ENCODE peak calls at places on chromosomes 6 and 20, in five cellular contexts. One of them, this sample, is unnamed. For H3K4me1, the result is how much of the 10 kb centered on the place peaks cover.

GRCh38 chr6:44257007-44257752 is at the start of gene SLC35B2:
- DNase-seq in psoas muscle: peak
- DNase-seq in stomach: peak
- DNase-seq in A549: peak
- DNase-seq in mammary epithelial cell: peak
- DNase-seq in this sample: peak

GRCh38 chr6:19279137-19279747 is 557.9 kb upstream of the ID4 start:
- DNase-seq in psoas muscle: no peak
- DNase-seq in stomach: no peak
- DNase-seq in A549: no peak
- DNase-seq in mammary epithelial cell: no peak
- DNase-seq in this sample: no peak

GRCh38 chr6:142374965-142375733 is 73.3 kb downstream of the ADGRG6 start:
- DNase-seq in psoas muscle: no peak
- DNase-seq in stomach: no peak
- DNase-seq in A549: peak
- DNase-seq in mammary epithelial cell: peak
- DNase-seq in this sample: no peak

GRCh38 chr6:36067374-36068011 is 39.9 kb downstream of the MAPK14 start:
- DNase-seq in psoas muscle: no peak
- DNase-seq in stomach: no peak
- DNase-seq in A549: no peak
- DNase-seq in mammary epithelial cell: peak
- DNase-seq in this sample: no peak

GRCh38 chr20:38392356-38392755 is 42.8 kb downstream of the SNHG17 start:
- DNase-seq in psoas muscle: no peak
- DNase-seq in stomach: no peak
- DNase-seq in A549: no peak
- DNase-seq in mammary epithelial cell: no peak
- DNase-seq in this sample: no peak

GRCh38 chr20:47354388-47354709 is 2.1 kb downstream of the ZMYND8 start:
- DNase-seq in psoas muscle: no peak
- DNase-seq in stomach: no peak
- DNase-seq in A549: no peak
- DNase-seq in mammary epithelial cell: no peak
- DNase-seq in this sample: no peak

GRCh38 chr20:43721429-43722152 is 5.2 kb downstream of the GTSF1L start:
- DNase-seq in psoas muscle: no peak
- DNase-seq in stomach: no peak
- DNase-seq in A549: no peak
- DNase-seq in mammary epithelial cell: no peak
- DNase-seq in this sample: no peak

GRCh38 chr6:114108119-114109002 is 137.4 kb upstream of the HDAC2 start:
- DNase-seq in psoas muscle: peak
- DNase-seq in stomach: peak
- DNase-seq in A549: peak
- DNase-seq in mammary epithelial cell: peak
- DNase-seq in this sample: peak

GRCh38 chr6:47524136-47524840 is 46.7 kb downstream of the CD2AP start:
- DNase-seq in psoas muscle: no peak
- DNase-seq in stomach: no peak
- DNase-seq in A549: no peak
- DNase-seq in mammary epithelial cell: no peak
- DNase-seq in this sample: no peak

GRCh38 chr20:34952676-34953075 is 2.9 kb downstream of the GSS start:
- DNase-seq in psoas muscle: no peak
- DNase-seq in stomach: no peak
- DNase-seq in A549: no peak
- DNase-seq in mammary epithelial cell: no peak
- DNase-seq in this sample: no peak

GRCh38 chr20:39105551-39105950 is 143.4 kb downstream of the DHX35 start:
- DNase-seq in psoas muscle: no peak
- DNase-seq in stomach: no peak
- DNase-seq in A549: no peak
- DNase-seq in mammary epithelial cell: no peak
- DNase-seq in this sample: no peak

DNA sequence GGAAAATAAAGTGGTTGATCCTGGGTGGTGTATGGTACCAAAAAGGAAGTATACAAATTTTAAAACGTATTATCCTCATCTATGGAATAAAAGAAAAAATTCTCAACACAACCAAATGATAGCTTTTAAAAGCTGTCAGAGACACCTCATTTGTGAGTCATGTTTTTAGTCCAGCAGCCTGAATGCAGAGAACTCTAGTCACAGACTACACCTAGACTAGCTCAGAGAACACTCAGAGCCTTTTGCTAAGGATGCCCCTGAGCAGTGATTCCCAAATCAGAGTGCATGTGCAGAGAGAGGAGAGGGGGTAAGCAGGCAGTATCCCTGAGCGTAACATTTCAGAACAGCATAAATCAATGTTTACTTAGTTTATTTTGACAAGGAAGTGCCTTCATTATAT is 809.3 kb downstream of the HACE1 start:
- DNase-seq in psoas muscle: no peak
- DNase-seq in stomach: no peak
- DNase-seq in A549: no peak
- DNase-seq in mammary epithelial cell: no peak
- DNase-seq in this sample: no peak
- H3K27ac ChIP-seq in psoas muscle: no peak
- H3K27ac ChIP-seq in stomach: no peak
- H3K27ac ChIP-seq in A549: no peak
- H3K27ac ChIP-seq in mammary epithelial cell: no peak
- H3K27ac ChIP-seq in this sample: no peak

GRCh38 chr20:17966432-17967312 is 1.9 kb downstream of the SNX5 start:
- DNase-seq in psoas muscle: no peak
- DNase-seq in stomach: no peak
- DNase-seq in A549: peak
- DNase-seq in mammary epithelial cell: peak
- DNase-seq in this sample: no peak
- TF ChIP-seq CTCF in psoas muscle: peak
- TF ChIP-seq CTCF in stomach: peak
- TF ChIP-seq CTCF in A549: no peak
- TF ChIP-seq CTCF in mammary epithelial cell: no peak
- TF ChIP-seq CTCF in this sample: no peak

DNA sequence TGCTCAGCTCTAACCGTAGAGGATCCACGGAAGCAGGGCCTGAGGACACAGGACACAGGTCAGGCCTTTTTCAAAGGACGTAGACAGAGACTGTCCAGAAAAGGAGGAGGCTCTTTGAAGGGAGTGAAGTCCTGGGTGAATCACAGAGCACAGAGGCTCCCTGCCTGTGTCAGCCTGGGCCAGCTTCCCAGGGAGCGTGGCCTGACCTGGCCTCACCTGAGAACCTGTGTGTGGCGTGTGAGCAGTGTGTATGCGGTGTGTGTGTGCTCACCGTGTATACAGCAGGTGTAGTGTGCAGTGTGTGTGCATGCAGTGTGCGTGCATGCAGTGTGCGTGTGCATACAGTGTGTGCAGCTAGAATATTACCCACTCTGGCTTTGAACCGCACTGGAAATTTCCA is 56.0 kb upstream of the FNDC1 start:
- DNase-seq in psoas muscle: no peak
- DNase-seq in stomach: no peak
- DNase-seq in A549: no peak
- DNase-seq in mammary epithelial cell: no peak
- DNase-seq in this sample: no peak
- H3K4me1 ChIP-seq in psoas muscle: under half
- H3K4me1 ChIP-seq in stomach: under half
- H3K4me1 ChIP-seq in A549: under half
- H3K4me1 ChIP-seq in mammary epithelial cell: under half
- H3K4me1 ChIP-seq in this sample: under half

GRCh38 chr20:62354031-62354808 is 12.9 kb downstream of the LAMA5 start:
- DNase-seq in psoas muscle: no peak
- DNase-seq in stomach: no peak
- DNase-seq in A549: no peak
- DNase-seq in mammary epithelial cell: no peak
- DNase-seq in this sample: no peak

GRCh38 chr20:62350629-62351422 is 16.3 kb downstream of the LAMA5 start:
- DNase-seq in psoas muscle: peak
- DNase-seq in stomach: no peak
- DNase-seq in A549: no peak
- DNase-seq in mammary epithelial cell: no peak
- DNase-seq in this sample: no peak

GRCh38 chr20:62353289-62354030 is 13.7 kb downstream of the LAMA5 start:
- DNase-seq in psoas muscle: peak
- DNase-seq in stomach: no peak
- DNase-seq in A549: no peak
- DNase-seq in mammary epithelial cell: no peak
- DNase-seq in this sample: no peak

GRCh38 chr20:62351469-62352401 is 15.4 kb downstream of the LAMA5 start:
- DNase-seq in psoas muscle: peak
- DNase-seq in stomach: no peak
- DNase-seq in A549: no peak
- DNase-seq in mammary epithelial cell: no peak
- DNase-seq in this sample: no peak

DNA sequence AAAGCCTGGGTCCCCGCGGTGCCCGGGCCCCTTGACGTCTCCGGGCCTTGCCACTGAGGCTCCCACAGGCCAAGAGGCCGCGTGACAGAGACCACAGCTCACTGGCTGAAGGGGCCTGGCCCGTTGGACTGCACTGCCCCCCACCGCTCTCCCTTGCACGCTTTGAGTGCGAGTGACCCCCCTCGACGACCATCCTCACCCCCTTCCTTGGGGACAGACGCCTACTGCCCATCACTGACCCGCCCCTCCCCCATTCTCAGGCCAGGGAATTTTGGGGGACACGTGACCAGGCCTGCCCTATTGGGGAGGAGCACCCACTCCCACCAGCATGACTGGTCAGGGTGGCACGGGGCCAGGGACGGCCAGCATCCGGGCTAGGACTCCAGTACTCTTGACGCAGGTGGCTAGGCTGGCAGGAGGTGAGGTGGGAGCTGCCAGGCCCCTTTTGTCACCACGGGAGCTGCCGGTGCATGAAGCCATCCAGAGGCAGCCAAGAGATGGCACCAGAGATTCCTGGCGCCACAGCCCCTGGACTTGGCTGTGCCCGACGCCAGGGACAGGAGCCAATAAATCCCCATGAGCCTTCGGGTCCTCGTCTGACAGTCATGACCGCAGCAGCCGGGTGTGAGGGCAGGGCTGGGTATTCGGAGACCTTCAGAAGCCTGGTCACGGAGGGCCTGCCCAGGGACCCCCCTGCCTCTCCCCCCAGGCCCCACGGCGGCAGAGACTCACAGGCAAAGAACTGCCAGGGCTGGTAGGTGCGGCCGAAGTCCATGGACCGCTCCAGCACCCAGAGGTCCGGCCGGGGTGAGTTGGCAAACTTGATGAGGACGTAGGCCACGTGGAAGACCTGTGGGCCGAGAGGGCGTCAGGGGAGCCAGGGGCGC is 14.5 kb downstream of the LAMA5 start:
- DNase-seq in psoas muscle: peak
- DNase-seq in stomach: peak
- DNase-seq in A549: peak
- DNase-seq in mammary epithelial cell: peak
- DNase-seq in this sample: peak
- H3K27ac ChIP-seq in psoas muscle: peak
- H3K27ac ChIP-seq in stomach: peak
- H3K27ac ChIP-seq in A549: peak
- H3K27ac ChIP-seq in mammary epithelial cell: no peak
- H3K27ac ChIP-seq in this sample: peak

GRCh38 chr20:36114707-36115106 is 39.8 kb upstream of the EPB41L1 start:
- DNase-seq in psoas muscle: no peak
- DNase-seq in stomach: no peak
- DNase-seq in A549: no peak
- DNase-seq in mammary epithelial cell: no peak
- DNase-seq in this sample: no peak
- TF ChIP-seq CTCF in psoas muscle: no peak
- TF ChIP-seq CTCF in stomach: no peak
- TF ChIP-seq CTCF in A549: no peak
- TF ChIP-seq CTCF in mammary epithelial cell: no peak
- TF ChIP-seq CTCF in this sample: no peak

DNA sequence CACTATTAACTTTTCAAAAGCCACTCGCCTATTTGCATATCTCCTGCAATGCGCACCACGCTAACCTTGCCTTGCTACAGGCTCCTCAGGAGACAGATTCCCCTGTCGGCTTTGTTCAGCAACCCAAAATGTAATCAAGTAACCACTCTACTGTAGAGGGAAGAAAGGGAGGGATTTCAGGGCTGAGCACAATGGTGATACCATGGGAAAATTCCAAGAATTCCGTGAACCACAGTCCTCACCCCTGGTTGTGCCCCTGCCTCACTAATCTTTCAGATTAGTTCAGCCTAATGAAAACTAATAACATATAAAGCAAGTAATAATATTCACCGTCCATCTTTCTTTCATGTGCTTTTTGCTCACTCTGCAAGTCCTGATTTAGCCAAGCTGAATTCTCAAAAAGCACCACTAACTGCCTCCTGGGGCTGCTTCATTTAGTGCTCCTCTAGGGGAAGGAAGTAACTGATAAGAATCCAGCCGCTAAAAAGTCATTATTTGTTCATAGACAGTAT is 6.6 kb downstream of the CITED2 start:
- DNase-seq in psoas muscle: no peak
- DNase-seq in stomach: no peak
- DNase-seq in A549: no peak
- DNase-seq in mammary epithelial cell: no peak
- DNase-seq in this sample: no peak
- H3K4me1 ChIP-seq in psoas muscle: under half
- H3K4me1 ChIP-seq in stomach: under half
- H3K4me1 ChIP-seq in A549: under half
- H3K4me1 ChIP-seq in mammary epithelial cell: under half
- H3K4me1 ChIP-seq in this sample: under half

GRCh38 chr6:146770275-146770964 is 171.6 kb downstream of the ADGB start:
- DNase-seq in psoas muscle: no peak
- DNase-seq in stomach: no peak
- DNase-seq in A549: no peak
- DNase-seq in mammary epithelial cell: no peak
- DNase-seq in this sample: no peak
- H3K27ac ChIP-seq in psoas muscle: no peak
- H3K27ac ChIP-seq in stomach: peak
- H3K27ac ChIP-seq in A549: no peak
- H3K27ac ChIP-seq in mammary epithelial cell: no peak
- H3K27ac ChIP-seq in this sample: no peak

This sample was measured in right lobe of liver.